ENCODE peak calls at places on chromosomes 4 and X, in four cellular contexts. C is MM.1S, T is hepatocyte, Z is PC-3. B is an unnamed sample.

GRCh38 chrX:39975094-39975865 is 122.5 kb downstream of the BCOR start:
- DNase-seq in T (peak; percentile 61), C (no peak), Z (peak; percentile 91), B (no peak)

GRCh38 chr4:132299866-132300265 is 849.2 kb upstream of the PCDH10 start:
- DNase-seq in C (no peak), T (no peak), Z (no peak), B (no peak)

GRCh38 chr4:42676066-42676951 is 19.4 kb upstream of the ATP8A1 start:
- DNase-seq in C (no peak), Z (no peak), T (no peak), B (no peak)

GRCh38 chr4:186472948-186473347 is 82.4 kb downstream of the MTNR1A start:
- DNase-seq in C (peak; percentile 23), Z (peak; percentile 52), T (peak; percentile 26), B (no peak)

GRCh38 chrX:3271485-3272186 is 74.8 kb downstream of the MXRA5 start:
- DNase-seq in Z (peak; percentile 23), T (peak; percentile 17), C (no peak), B (no peak)

GRCh38 chrX:68945603-68946228 is 116.9 kb downstream of the EFNB1 start:
- DNase-seq in Z (peak; percentile 48), T (no peak), C (no peak), B (peak; percentile 5)

GRCh38 chr4:102217775-102218174 is 127.5 kb downstream of the SLC39A8 start:
- DNase-seq in C (no peak), Z (peak; percentile 13), T (no peak), B (no peak)

GRCh38 chr4:127311924-127312323 is 320.8 kb upstream of the INTU start:
- DNase-seq in C (no peak), T (no peak), Z (no peak), B (no peak)

GRCh38 chr4:113768952-113769351 is 7.4 kb upstream of the CAMK2D start:
- DNase-seq in T (no peak), C (no peak), Z (peak; percentile 76), B (no peak)

GRCh38 chr4:7159923-7160322 is 32.4 kb upstream of the SORCS2 start:
- DNase-seq in C (no peak), T (peak; percentile 61), Z (no peak), B (no peak)

GRCh38 chr4:4792516-4792915 is 66.9 kb upstream of the MSX1 start:
- DNase-seq in T (peak; percentile 17), Z (no peak), C (no peak), B (no peak)

GRCh38 chr4:85725727-85726170 is 250.8 kb downstream of the ARHGAP24 start:
- DNase-seq in C (peak; percentile 22), T (peak; percentile 30), Z (no peak), B (no peak)

GRCh38 chr4:8907596-8908205 is 36.1 kb upstream of the HMX1 start:
- DNase-seq in T (no peak), Z (no peak), C (no peak), B (no peak)

GRCh38 chrX:41759817-41760216 is 35.8 kb downstream of the GPR82 start:
- DNase-seq in Z (peak; percentile 39), T (no peak), C (peak; percentile 26), B (no peak)

GRCh38 chr4:93396274-93396673 is 432.3 kb upstream of the ATOH1 start:
- DNase-seq in Z (peak; percentile 18), C (no peak), T (no peak), B (no peak)

GRCh38 chrX:51568586-51568985 is 50.1 kb downstream of the CENPVL3 start:
- DNase-seq in T (no peak), C (no peak), Z (peak; percentile 87), B (no peak)

GRCh38 chr4:54657556-54658313 is at the start of gene KIT:
- DNase-seq in T (peak; percentile 75), C (no peak), Z (no peak), B (no peak)
- H3K27ac ChIP-seq in T (no peak within 1 kb of the TSS), C (no peak within 1 kb of the TSS), Z (no peak within 1 kb of the TSS), B (no peak within 1 kb of the TSS)

DNA sequence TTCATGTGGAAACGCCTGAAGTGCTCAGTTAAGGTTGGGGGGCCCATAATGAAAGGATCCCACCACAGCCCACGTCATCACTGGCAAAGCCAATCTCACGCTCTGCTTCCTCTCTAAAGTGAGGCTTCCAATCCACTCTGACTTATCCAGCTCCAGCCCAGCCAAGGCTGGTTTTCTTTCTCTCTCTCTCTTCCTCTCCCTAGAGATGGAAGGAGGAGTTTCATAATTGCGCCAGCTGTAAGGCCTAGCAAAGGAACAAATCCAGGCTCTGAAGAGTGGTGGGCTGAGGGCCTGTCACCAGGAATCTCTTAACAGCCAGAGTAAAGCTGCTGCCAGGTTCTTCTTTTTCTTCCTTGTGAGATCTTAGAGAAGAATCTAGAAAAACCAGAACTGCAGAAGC is 20.7 kb upstream of the BCLAF3 start:
- DNase-seq in C (no peak), T (no peak), Z (no peak), B (no peak)
- H3K4me2 ChIP-seq in C (no peak overlapping the region), T (no peak overlapping the region), Z (no peak overlapping the region), B (no peak overlapping the region)

GRCh38 chrX:102697506-102697905 is 14.7 kb upstream of the GPRASP2 start:
- DNase-seq in Z (no peak), C (no peak), T (no peak), B (no peak)
- H3K4me1 ChIP-seq in Z (no peaks in the 10 kb centered on the region), C (no peaks in the 10 kb centered on the region), T (no peaks in the 10 kb centered on the region), B (no peaks in the 10 kb centered on the region)

GRCh38 chr4:54427826-54428225 is 198.7 kb downstream of the PDGFRA start:
- DNase-seq in C (peak; percentile 78), T (no peak), Z (no peak), B (no peak)

GRCh38 chr4:54418468-54418867 is 189.4 kb downstream of the PDGFRA start:
- DNase-seq in Z (no peak), C (no peak), T (no peak), B (no peak)

GRCh38 chr4:54428940-54429339 is 199.8 kb downstream of the PDGFRA start:
- DNase-seq in C (no peak), T (no peak), Z (no peak), B (no peak)

DNA sequence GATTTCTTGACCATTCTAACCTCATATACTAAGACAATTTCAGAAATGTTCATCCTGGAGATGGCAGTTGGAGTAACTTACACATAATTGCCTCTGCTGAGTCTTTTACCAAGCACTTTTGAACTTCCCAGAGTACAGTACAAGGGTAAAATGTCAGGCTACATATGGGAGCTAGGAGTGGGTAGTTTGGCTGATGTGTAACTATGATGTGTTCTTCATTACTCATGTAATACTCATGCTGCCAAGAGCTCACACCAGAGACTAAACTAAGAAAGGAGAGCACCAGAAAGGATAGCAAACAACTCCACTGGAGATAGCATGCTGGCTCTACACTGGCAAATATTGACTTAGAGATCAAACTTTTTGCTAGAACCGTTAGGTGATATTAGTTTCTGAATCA is 194.0 kb downstream of the PDGFRA start:
- DNase-seq in C (no peak), Z (peak; percentile 55), T (no peak), B (no peak)
- H3K27ac ChIP-seq in C (no peak overlapping the region), Z (no peak overlapping the region), T (no peak overlapping the region), B (no peak overlapping the region)

GRCh38 chr4:1295405-1296055 is 5.8 kb downstream of the MAEA start:
- DNase-seq in Z (no peak), T (no peak), C (no peak), B (no peak)
- H3K4me2 ChIP-seq in Z (no peak overlapping the region), T (no peak overlapping the region), C (no peak overlapping the region), B (no peak overlapping the region)

GRCh38 chr4:83113429-83113786 is 1.1 kb downstream of the PLAC8 start:
- DNase-seq in Z (no peak), C (no peak), T (no peak), B (no peak)
- H3K4me1 ChIP-seq in Z (peaks cover 24% of the 10 kb centered on the region), C (peaks cover 33% of the 10 kb centered on the region), T (peaks cover 4% of the 10 kb centered on the region), B (peaks cover 68% of the 10 kb centered on the region)

DNA sequence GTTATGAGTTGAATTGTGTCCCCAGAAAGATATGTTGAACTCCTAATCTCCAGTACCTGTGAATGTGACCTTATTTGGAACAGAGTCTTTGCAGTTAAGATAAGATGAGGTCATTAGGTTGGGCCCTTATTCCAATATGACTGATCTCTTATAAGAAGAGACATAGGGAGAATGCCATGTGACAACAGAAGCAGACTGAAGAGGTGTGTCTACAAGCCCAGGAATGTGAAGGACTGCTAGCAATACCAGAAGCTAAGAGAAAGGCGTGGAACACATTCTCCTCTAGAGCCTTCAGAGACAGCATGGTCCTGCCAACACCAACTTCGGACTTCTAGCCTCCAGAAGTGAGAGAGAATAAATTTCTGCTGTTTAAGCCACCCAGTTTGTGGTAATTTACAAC is 22.5 kb upstream of the USP27X start:
- DNase-seq in T (no peak), Z (no peak), C (no peak), B (no peak)
- H3K27ac ChIP-seq in T (peak overlapping the region; percentile 37), Z (no peak overlapping the region), C (no peak overlapping the region), B (no peak overlapping the region)

GRCh38 chr4:31015123-31015522 is 295.0 kb downstream of the PCDH7 start:
- DNase-seq in C (no peak), Z (no peak), T (no peak), B (no peak)

GRCh38 chr4:31020363-31020762 is 300.2 kb downstream of the PCDH7 start:
- DNase-seq in C (no peak), T (peak; percentile 6), Z (no peak), B (no peak)

GRCh38 chr4:31021008-31021407 is 300.8 kb downstream of the PCDH7 start:
- DNase-seq in C (no peak), T (no peak), Z (no peak), B (no peak)

GRCh38 chr4:31016322-31017061 is 296.3 kb downstream of the PCDH7 start:
- DNase-seq in Z (no peak), C (no peak), T (no peak), B (no peak)
- H3K4me2 ChIP-seq in Z (no peak overlapping the region), C (no peak overlapping the region), T (no peak overlapping the region), B (no peak overlapping the region)